ENCODE peak calls at places on chromosome X, in eight cellular contexts. One of them, this sample, is unnamed.

GRCh38 chrX:69896046-69896445 is 153.7 kb downstream of the AWAT2 start:
- DNase-seq in PC-3: no peak
- DNase-seq in brain microvascular endothelial cell: no peak
- DNase-seq in chondrocyte: no peak
- DNase-seq in breast epithelium: no peak
- DNase-seq in dorsolateral prefrontal cortex: no peak
- DNase-seq in prostate gland: no peak
- DNase-seq in A549: no peak
- DNase-seq in this sample: no peak

GRCh38 chrX:134396174-134396573 is 63.8 kb upstream of the HPRT1 start:
- DNase-seq in breast epithelium: no peak
- DNase-seq in prostate gland: no peak
- DNase-seq in PC-3: peak; percentile 37
- DNase-seq in A549: peak; percentile 9
- DNase-seq in dorsolateral prefrontal cortex: no peak
- DNase-seq in chondrocyte: no peak
- DNase-seq in brain microvascular endothelial cell: no peak
- DNase-seq in this sample: peak; percentile 57

GRCh38 chrX:85111347-85111746 is 107.7 kb downstream of the APOOL start:
- DNase-seq in chondrocyte: no peak
- DNase-seq in breast epithelium: no peak
- DNase-seq in dorsolateral prefrontal cortex: no peak
- DNase-seq in A549: no peak
- DNase-seq in PC-3: peak; percentile 32
- DNase-seq in brain microvascular endothelial cell: no peak
- DNase-seq in prostate gland: no peak
- DNase-seq in this sample: no peak

GRCh38 chrX:139920306-139920705 is 12.5 kb downstream of the ATP11C start:
- DNase-seq in brain microvascular endothelial cell: no peak
- DNase-seq in PC-3: no peak
- DNase-seq in dorsolateral prefrontal cortex: no peak
- DNase-seq in prostate gland: no peak
- DNase-seq in A549: no peak
- DNase-seq in chondrocyte: no peak
- DNase-seq in breast epithelium: no peak
- DNase-seq in this sample: no peak

GRCh38 chrX:14362731-14363130 is 166.6 kb upstream of the GLRA2 start:
- DNase-seq in breast epithelium: no peak
- DNase-seq in dorsolateral prefrontal cortex: no peak
- DNase-seq in brain microvascular endothelial cell: no peak
- DNase-seq in chondrocyte: no peak
- DNase-seq in A549: no peak
- DNase-seq in prostate gland: no peak
- DNase-seq in PC-3: peak; percentile 13
- DNase-seq in this sample: no peak

GRCh38 chrX:19912-20571 is 261.1 kb upstream of the PLCXD1 start:
- DNase-seq in A549: no peak
- DNase-seq in breast epithelium: peak; percentile 37
- DNase-seq in brain microvascular endothelial cell: no peak
- DNase-seq in PC-3: peak; percentile 0
- DNase-seq in prostate gland: no peak
- DNase-seq in chondrocyte: no peak
- DNase-seq in dorsolateral prefrontal cortex: no peak
- DNase-seq in this sample: peak; percentile 20

GRCh38 chrX:137431693-137432488 is 134.0 kb upstream of the ZIC3 start:
- DNase-seq in A549: no peak
- DNase-seq in PC-3: no peak
- DNase-seq in prostate gland: no peak
- DNase-seq in breast epithelium: no peak
- DNase-seq in chondrocyte: no peak
- DNase-seq in brain microvascular endothelial cell: no peak
- DNase-seq in dorsolateral prefrontal cortex: no peak
- DNase-seq in this sample: no peak

GRCh38 chrX:10450229-10450958 is 170.0 kb downstream of the MID1 start:
- DNase-seq in breast epithelium: no peak
- DNase-seq in brain microvascular endothelial cell: peak; percentile 56
- DNase-seq in A549: no peak
- DNase-seq in chondrocyte: no peak
- DNase-seq in PC-3: peak; percentile 84
- DNase-seq in prostate gland: no peak
- DNase-seq in dorsolateral prefrontal cortex: no peak
- DNase-seq in this sample: peak; percentile 65

GRCh38 chrX:11434607-11435006 is 141.4 kb downstream of the AMELX start:
- DNase-seq in PC-3: no peak
- DNase-seq in prostate gland: no peak
- DNase-seq in A549: no peak
- DNase-seq in chondrocyte: no peak
- DNase-seq in breast epithelium: no peak
- DNase-seq in dorsolateral prefrontal cortex: no peak
- DNase-seq in brain microvascular endothelial cell: no peak
- DNase-seq in this sample: no peak

GRCh38 chrX:50813843-50814661 is at the start of gene SHROOM4:
- DNase-seq in prostate gland: peak; percentile 8
- DNase-seq in breast epithelium: no peak
- DNase-seq in brain microvascular endothelial cell: peak; percentile 39
- DNase-seq in dorsolateral prefrontal cortex: peak; percentile 63
- DNase-seq in chondrocyte: peak; percentile 90
- DNase-seq in A549: no peak
- DNase-seq in PC-3: no peak
- DNase-seq in this sample: no peak

GRCh38 chrX:69102805-69103204 is 62.4 kb downstream of the PJA1 start:
- DNase-seq in chondrocyte: no peak
- DNase-seq in dorsolateral prefrontal cortex: no peak
- DNase-seq in PC-3: no peak
- DNase-seq in brain microvascular endothelial cell: no peak
- DNase-seq in prostate gland: no peak
- DNase-seq in breast epithelium: no peak
- DNase-seq in A549: no peak
- DNase-seq in this sample: peak; percentile 37

GRCh38 chrX:16786791-16787735 is 797 bp downstream of the TXLNG start:
- DNase-seq in brain microvascular endothelial cell: no peak
- DNase-seq in prostate gland: no peak
- DNase-seq in PC-3: peak; percentile 35
- DNase-seq in A549: no peak
- DNase-seq in dorsolateral prefrontal cortex: peak; percentile 46
- DNase-seq in chondrocyte: no peak
- DNase-seq in breast epithelium: no peak
- DNase-seq in this sample: peak; percentile 11

GRCh38 chrX:47501226-47502071 is 18.4 kb upstream of the ZNF41 start:
- DNase-seq in prostate gland: no peak
- DNase-seq in dorsolateral prefrontal cortex: no peak
- DNase-seq in breast epithelium: no peak
- DNase-seq in A549: no peak
- DNase-seq in chondrocyte: no peak
- DNase-seq in brain microvascular endothelial cell: peak; percentile 39
- DNase-seq in PC-3: peak; percentile 77
- DNase-seq in this sample: peak; percentile 73

GRCh38 chrX:2712428-2712827 is 21.3 kb downstream of the CD99 start:
- DNase-seq in brain microvascular endothelial cell: no peak
- DNase-seq in breast epithelium: no peak
- DNase-seq in chondrocyte: no peak
- DNase-seq in prostate gland: no peak
- DNase-seq in dorsolateral prefrontal cortex: peak; percentile 12
- DNase-seq in PC-3: no peak
- DNase-seq in A549: no peak
- DNase-seq in this sample: no peak

GRCh38 chrX:10971176-10971575 is 140.0 kb upstream of the HCCS start:
- DNase-seq in chondrocyte: no peak
- DNase-seq in prostate gland: no peak
- DNase-seq in PC-3: no peak
- DNase-seq in breast epithelium: no peak
- DNase-seq in A549: no peak
- DNase-seq in dorsolateral prefrontal cortex: no peak
- DNase-seq in brain microvascular endothelial cell: no peak
- DNase-seq in this sample: no peak

DNA sequence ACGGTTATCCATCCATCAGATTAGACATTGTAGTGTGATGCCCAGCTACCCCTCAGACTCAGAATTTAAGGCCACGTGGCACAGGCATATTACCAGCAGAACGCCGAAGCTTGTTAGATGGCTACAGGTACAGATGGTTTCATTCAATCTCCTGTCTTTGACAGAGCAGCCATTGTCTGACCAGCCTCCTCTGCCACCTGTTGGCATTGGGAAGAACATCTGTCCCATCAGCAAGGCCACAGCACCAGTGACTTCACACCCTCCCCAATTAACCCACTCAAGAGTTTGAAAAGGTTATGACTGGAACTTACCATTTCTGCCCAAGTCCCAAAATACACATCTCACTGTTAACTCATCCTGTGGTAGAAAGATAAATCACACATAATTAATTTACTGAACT is 22.0 kb upstream of the PHKA2 start:
- DNase-seq in chondrocyte: no peak
- DNase-seq in PC-3: peak; percentile 51
- DNase-seq in brain microvascular endothelial cell: no peak
- DNase-seq in A549: peak; percentile 33
- DNase-seq in prostate gland: no peak
- DNase-seq in dorsolateral prefrontal cortex: no peak
- DNase-seq in breast epithelium: no peak
- DNase-seq in this sample: no peak
- TF ChIP-seq CTCF in chondrocyte: no peak
- TF ChIP-seq CTCF in PC-3: peak; percentile 62
- TF ChIP-seq CTCF in brain microvascular endothelial cell: peak; percentile 16
- TF ChIP-seq CTCF in A549: peak; percentile 23
- TF ChIP-seq CTCF in prostate gland: no peak
- TF ChIP-seq CTCF in dorsolateral prefrontal cortex: no peak
- TF ChIP-seq CTCF in breast epithelium: no peak
- TF ChIP-seq CTCF in this sample: peak; percentile 41

GRCh38 chrX:154043003-154043402 is 23.3 kb upstream of the IRAK1 start:
- DNase-seq in breast epithelium: no peak
- DNase-seq in prostate gland: no peak
- DNase-seq in A549: no peak
- DNase-seq in PC-3: no peak
- DNase-seq in chondrocyte: no peak
- DNase-seq in brain microvascular endothelial cell: peak; percentile 68
- DNase-seq in dorsolateral prefrontal cortex: no peak
- DNase-seq in this sample: no peak

GRCh38 chrX:154040863-154041262 is 21.2 kb upstream of the IRAK1 start:
- DNase-seq in dorsolateral prefrontal cortex: no peak
- DNase-seq in brain microvascular endothelial cell: no peak
- DNase-seq in breast epithelium: no peak
- DNase-seq in PC-3: no peak
- DNase-seq in A549: no peak
- DNase-seq in chondrocyte: no peak
- DNase-seq in prostate gland: no peak
- DNase-seq in this sample: no peak

GRCh38 chrX:154037754-154038153 is 18.1 kb upstream of the IRAK1 start:
- DNase-seq in chondrocyte: no peak
- DNase-seq in dorsolateral prefrontal cortex: no peak
- DNase-seq in A549: no peak
- DNase-seq in breast epithelium: no peak
- DNase-seq in PC-3: no peak
- DNase-seq in brain microvascular endothelial cell: no peak
- DNase-seq in prostate gland: no peak
- DNase-seq in this sample: no peak

GRCh38 chrX:154039577-154039976 is 19.9 kb upstream of the IRAK1 start:
- DNase-seq in A549: no peak
- DNase-seq in chondrocyte: peak; percentile 79
- DNase-seq in brain microvascular endothelial cell: no peak
- DNase-seq in breast epithelium: no peak
- DNase-seq in dorsolateral prefrontal cortex: no peak
- DNase-seq in PC-3: no peak
- DNase-seq in prostate gland: no peak
- DNase-seq in this sample: no peak

GRCh38 chrX:154040307-154040756 is 20.6 kb upstream of the IRAK1 start:
- DNase-seq in prostate gland: no peak
- DNase-seq in breast epithelium: no peak
- DNase-seq in PC-3: no peak
- DNase-seq in dorsolateral prefrontal cortex: no peak
- DNase-seq in A549: no peak
- DNase-seq in chondrocyte: no peak
- DNase-seq in brain microvascular endothelial cell: peak; percentile 73
- DNase-seq in this sample: no peak
- TF ChIP-seq CTCF in prostate gland: no peak
- TF ChIP-seq CTCF in breast epithelium: no peak
- TF ChIP-seq CTCF in PC-3: no peak
- TF ChIP-seq CTCF in dorsolateral prefrontal cortex: no peak
- TF ChIP-seq CTCF in A549: no peak
- TF ChIP-seq CTCF in chondrocyte: no peak
- TF ChIP-seq CTCF in brain microvascular endothelial cell: no peak
- TF ChIP-seq CTCF in this sample: no peak

DNA sequence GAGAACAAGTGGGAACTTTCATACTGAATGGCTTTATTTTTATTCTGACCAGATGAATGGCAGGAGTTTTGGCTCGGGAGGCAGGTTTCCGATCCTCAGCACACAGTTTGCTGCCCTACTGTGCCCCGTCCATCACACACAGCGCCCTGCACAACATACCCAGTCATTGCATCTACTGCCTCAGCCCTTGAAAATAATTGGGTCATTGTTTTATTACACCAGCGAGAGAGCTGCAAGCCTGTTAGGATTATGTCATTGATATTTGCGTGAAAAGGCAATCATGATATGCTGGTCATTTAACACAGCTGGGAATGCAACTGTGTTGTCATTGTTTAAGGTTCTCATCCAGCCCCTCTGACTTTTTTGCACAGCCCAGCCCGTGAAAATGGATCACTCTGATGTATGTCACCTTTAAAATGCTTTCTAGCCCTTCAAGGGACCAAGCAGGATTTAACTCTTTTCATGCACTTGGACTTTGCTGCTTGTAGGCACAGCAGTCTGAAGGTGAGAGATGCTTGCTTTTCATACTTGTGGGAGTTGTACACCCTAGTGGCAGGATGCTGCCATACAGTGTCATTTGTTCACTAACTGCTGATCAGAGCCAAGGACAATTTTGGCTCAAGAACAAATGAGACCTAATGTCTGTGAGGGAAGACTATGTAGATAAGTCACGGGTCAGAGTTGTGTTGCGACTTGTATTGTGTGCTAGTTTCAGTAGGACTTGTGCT is 62.3 kb downstream of the RTL9 start:
- DNase-seq in dorsolateral prefrontal cortex: peak; percentile 59
- DNase-seq in PC-3: peak; percentile 55
- DNase-seq in A549: peak; percentile 47
- DNase-seq in prostate gland: no peak
- DNase-seq in brain microvascular endothelial cell: no peak
- DNase-seq in chondrocyte: no peak
- DNase-seq in breast epithelium: no peak
- DNase-seq in this sample: peak; percentile 51
- TF ChIP-seq CTCF in dorsolateral prefrontal cortex: peak; percentile 6
- TF ChIP-seq CTCF in PC-3: peak; percentile 63
- TF ChIP-seq CTCF in A549: no peak
- TF ChIP-seq CTCF in prostate gland: no peak
- TF ChIP-seq CTCF in brain microvascular endothelial cell: peak; percentile 59
- TF ChIP-seq CTCF in chondrocyte: peak; percentile 62
- TF ChIP-seq CTCF in breast epithelium: no peak
- TF ChIP-seq CTCF in this sample: peak; percentile 60

GRCh38 chrX:135740683-135741149 is 27.3 kb downstream of the CT45A3 start:
- DNase-seq in PC-3: peak; percentile 54
- DNase-seq in dorsolateral prefrontal cortex: no peak
- DNase-seq in chondrocyte: peak; percentile 68
- DNase-seq in breast epithelium: no peak
- DNase-seq in A549: peak; percentile 44
- DNase-seq in brain microvascular endothelial cell: no peak
- DNase-seq in prostate gland: no peak
- DNase-seq in this sample: peak; percentile 7

GRCh38 chrX:135741192-135741715 is 26.7 kb downstream of the CT45A3 start:
- DNase-seq in brain microvascular endothelial cell: no peak
- DNase-seq in PC-3: no peak
- DNase-seq in dorsolateral prefrontal cortex: no peak
- DNase-seq in A549: no peak
- DNase-seq in breast epithelium: no peak
- DNase-seq in prostate gland: no peak
- DNase-seq in chondrocyte: peak; percentile 62
- DNase-seq in this sample: no peak

GRCh38 chrX:135737361-135738071 is 24.1 kb downstream of the CT45A1 start:
- DNase-seq in A549: peak; percentile 7
- DNase-seq in prostate gland: no peak
- DNase-seq in chondrocyte: no peak
- DNase-seq in dorsolateral prefrontal cortex: no peak
- DNase-seq in PC-3: peak; percentile 42
- DNase-seq in brain microvascular endothelial cell: no peak
- DNase-seq in breast epithelium: no peak
- DNase-seq in this sample: no peak
- TF ChIP-seq CTCF in A549: peak; percentile 10
- TF ChIP-seq CTCF in prostate gland: no peak
- TF ChIP-seq CTCF in chondrocyte: peak; percentile 64
- TF ChIP-seq CTCF in dorsolateral prefrontal cortex: no peak
- TF ChIP-seq CTCF in PC-3: peak; percentile 33
- TF ChIP-seq CTCF in brain microvascular endothelial cell: no peak
- TF ChIP-seq CTCF in breast epithelium: no peak
- TF ChIP-seq CTCF in this sample: peak; percentile 37